ENCODE peak calls at places on chromosomes 6 and 20, in ten cellular contexts. A, B, P, G, D, J, S, H, X and Y are unnamed samples.

GRCh38 chr6:148272084-148272483 is 70.6 kb upstream of the SASH1 start:
- DNase-seq in A (no peak), J (peak; percentile 12), H (no peak), G (no peak), S (no peak), D (no peak), P (no peak), B (no peak), X (no peak), Y (no peak)

GRCh38 chr6:6665505-6665904 is 77.0 kb downstream of the LY86 start:
- DNase-seq in G (no peak), B (no peak), P (no peak), J (no peak), H (no peak), D (no peak), X (no peak), A (no peak), S (peak; percentile 55), Y (no peak)

GRCh38 chr6:69026715-69027114 is 391.6 kb downstream of the ADGRB3 start:
- DNase-seq in H (no peak), D (no peak), P (no peak), J (no peak), X (no peak), B (no peak), A (no peak), S (no peak), G (no peak), Y (no peak)

GRCh38 chr6:43809417-43810305 is 39.6 kb downstream of the VEGFA start:
- DNase-seq in S (peak; percentile 75), D (no peak), P (no peak), G (no peak), A (no peak), X (no peak), J (peak; percentile 41), B (peak; percentile 65), H (peak; percentile 44), Y (no peak)

GRCh38 chr20:32112862-32113261 is 3.3 kb downstream of the TM9SF4 start:
- DNase-seq in S (peak; percentile 60), H (no peak), G (peak; percentile 35), D (no peak), J (no peak), X (no peak), A (no peak), B (no peak), P (no peak), Y (no peak)

GRCh38 chr20:8953300-8953699 is 115.6 kb upstream of the PLCB4 start:
- DNase-seq in P (no peak), S (no peak), H (no peak), D (no peak), X (peak; percentile 33), J (no peak), A (no peak), G (no peak), B (no peak), Y (no peak)

GRCh38 chr6:83062225-83062624 is 3.4 kb downstream of the UBE3D start:
- DNase-seq in H (no peak), B (no peak), G (no peak), S (no peak), X (no peak), J (no peak), A (no peak), P (no peak), D (no peak), Y (no peak)

GRCh38 chr6:77015350-77015749 is 447.9 kb downstream of the HTR1B start:
- DNase-seq in H (no peak), S (no peak), X (no peak), A (no peak), J (no peak), D (no peak), B (no peak), G (no peak), P (no peak), Y (no peak)

GRCh38 chr6:85129881-85130280 is 320.0 kb upstream of the NT5E start:
- DNase-seq in S (no peak), H (no peak), B (peak; percentile 13), A (no peak), D (no peak), X (no peak), J (peak; percentile 40), P (no peak), G (no peak), Y (no peak)

GRCh38 chr6:138403324-138403800 is 661 bp upstream of the HEBP2 start:
- DNase-seq in A (no peak), B (peak; percentile 18), J (no peak), H (peak; percentile 57), P (no peak), G (peak; percentile 57), S (peak; percentile 61), X (peak; percentile 51), D (peak; percentile 60), Y (peak; percentile 30)

GRCh38 chr6:158849899-158850806 is 31.0 kb upstream of the EZR start:
- DNase-seq in B (peak; percentile 97), D (no peak), X (no peak), S (peak; percentile 79), A (peak; percentile 73), J (peak; percentile 97), G (no peak), H (no peak), P (peak; percentile 56), Y (peak; percentile 48)

GRCh38 chr6:9732056-9732455 is 682.8 kb downstream of the TFAP2A start:
- DNase-seq in S (no peak), D (no peak), X (no peak), J (no peak), P (no peak), B (no peak), G (no peak), A (no peak), H (no peak), Y (no peak)

GRCh38 chr6:22124756-22125155 is 172.1 kb downstream of the PRL start:
- DNase-seq in X (no peak), H (no peak), P (no peak), B (no peak), J (peak; percentile 36), D (no peak), G (no peak), A (no peak), S (no peak), Y (no peak)

GRCh38 chr6:151993364-151993763 is 185.9 kb downstream of the ESR1 start:
- DNase-seq in P (no peak), G (no peak), S (no peak), H (peak; percentile 29), B (no peak), J (no peak), D (no peak), X (no peak), A (no peak), Y (no peak)

GRCh38 chr20:31711416-31712111 is 11.1 kb downstream of the BCL2L1 start:
- DNase-seq in D (no peak), H (no peak), G (no peak), S (no peak), J (peak; percentile 20), A (no peak), X (no peak), P (no peak), B (no peak), Y (no peak)

GRCh38 chr20:42461965-42462593 is 727.6 kb downstream of the PTPRT start:
- DNase-seq in D (no peak), A (no peak), G (no peak), P (no peak), H (no peak), X (no peak), J (no peak), B (no peak), S (no peak), Y (no peak)

GRCh38 chr6:21404577-21404976 is 189.0 kb upstream of the SOX4 start:
- DNase-seq in D (no peak), A (no peak), S (no peak), P (no peak), H (no peak), J (no peak), G (no peak), B (no peak), X (no peak), Y (no peak)

GRCh38 chr6:43185391-43185790 is 3.4 kb downstream of the CUL9 start:
- DNase-seq in A (peak; percentile 51), P (no peak), X (no peak), B (no peak), G (no peak), S (no peak), H (no peak), J (no peak), D (no peak), Y (no peak)

GRCh38 chr6:169964440-169965212 is 213.2 kb downstream of the ERMARD start:
- DNase-seq in S (no peak), J (no peak), G (no peak), B (no peak), X (no peak), D (no peak), A (no peak), H (no peak), P (no peak), Y (no peak)
- H3K9me3 ChIP-seq in S (no peaks in the 10 kb centered on the region), J (no peaks in the 10 kb centered on the region), G (no peaks in the 10 kb centered on the region), B (no peaks in the 10 kb centered on the region), X (no peaks in the 10 kb centered on the region), D (no peaks in the 10 kb centered on the region), A (no peaks in the 10 kb centered on the region), H (no peaks in the 10 kb centered on the region), P (no peaks in the 10 kb centered on the region), Y (no peaks in the 10 kb centered on the region)

DNA sequence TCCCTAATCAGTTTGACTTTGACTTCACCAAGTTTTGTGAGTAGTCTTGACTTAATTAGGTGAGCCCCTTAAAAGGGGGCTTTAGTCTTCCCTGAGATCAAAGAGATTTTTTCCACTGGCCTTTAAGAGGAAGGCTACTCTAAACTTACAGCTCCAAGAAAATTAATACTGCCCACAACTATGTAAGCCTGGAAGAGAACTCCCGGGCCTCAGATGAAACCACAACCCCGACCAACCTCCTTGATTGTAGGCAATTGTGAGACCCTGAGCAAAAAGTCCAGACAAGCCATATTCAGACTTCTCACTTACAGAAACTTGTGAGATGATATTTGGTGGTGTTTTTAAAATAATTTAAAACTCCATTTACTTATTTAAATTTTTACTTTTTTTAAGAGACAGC is 18.1 kb downstream of the SNX3 start:
- DNase-seq in A (no peak), D (no peak), S (no peak), X (no peak), J (no peak), B (no peak), G (no peak), P (no peak), H (no peak), Y (no peak)
- H3K9me3 ChIP-seq in A (no peaks in the 10 kb centered on the region), D (peaks cover 15% of the 10 kb centered on the region), S (peaks cover 12% of the 10 kb centered on the region), X (no peaks in the 10 kb centered on the region), J (no peaks in the 10 kb centered on the region), B (no peaks in the 10 kb centered on the region), G (peaks cover 7% of the 10 kb centered on the region), P (no peaks in the 10 kb centered on the region), H (no peaks in the 10 kb centered on the region), Y (no peaks in the 10 kb centered on the region)

DNA sequence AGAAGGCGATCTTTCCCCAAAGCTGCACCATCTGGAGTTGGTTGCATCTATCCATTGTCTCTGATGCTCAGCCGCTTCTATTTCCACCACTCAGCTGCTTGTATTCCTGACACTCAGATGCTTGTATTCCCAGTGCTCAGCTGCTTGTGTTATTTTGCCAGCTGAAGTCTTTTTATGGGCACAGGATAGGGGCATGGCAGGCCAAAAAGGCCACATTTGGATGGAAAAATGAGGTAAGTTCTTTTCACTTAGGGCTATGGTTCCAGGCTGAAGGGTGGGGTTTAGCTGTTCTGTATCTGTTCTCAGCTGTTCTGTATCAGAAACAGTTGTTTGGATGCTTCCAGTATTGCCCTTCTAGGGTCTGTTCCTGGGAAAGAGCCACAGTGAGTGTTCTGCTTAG is 944.9 kb downstream of the QKI start:
- DNase-seq in A (no peak), H (no peak), S (no peak), J (no peak), B (no peak), G (no peak), X (no peak), P (no peak), D (no peak), Y (no peak)
- H3K9me3 ChIP-seq in A (no peaks in the 10 kb centered on the region), H (no peaks in the 10 kb centered on the region), S (no peaks in the 10 kb centered on the region), J (no peaks in the 10 kb centered on the region), B (no peaks in the 10 kb centered on the region), G (peaks cover 9% of the 10 kb centered on the region), X (no peaks in the 10 kb centered on the region), P (no peaks in the 10 kb centered on the region), D (peaks cover 35% of the 10 kb centered on the region), Y (no peaks in the 10 kb centered on the region)

GRCh38 chr6:38527371-38527770 is 112.4 kb downstream of the BTBD9 start:
- DNase-seq in A (no peak), D (no peak), X (no peak), H (no peak), S (no peak), J (no peak), P (no peak), G (no peak), B (no peak), Y (no peak)
- H3K9me3 ChIP-seq in A (peaks cover 6% of the 10 kb centered on the region), D (peaks cover 14% of the 10 kb centered on the region), X (no peaks in the 10 kb centered on the region), H (no peaks in the 10 kb centered on the region), S (no peaks in the 10 kb centered on the region), J (no peaks in the 10 kb centered on the region), P (peaks cover 2% of the 10 kb centered on the region), G (no peaks in the 10 kb centered on the region), B (no peaks in the 10 kb centered on the region), Y (no peaks in the 10 kb centered on the region)